ENCODE peak calls at places on chromosome 17, in six cellular contexts. T is lower lobe of right lung, N is A549, O is thoracic aorta, K is colonic mucosa, C is cardiac muscle cell. S is an unnamed sample. For H3K4me1, the result is how much of the 10 kb centered on the place peaks cover.

GRCh38 chr17:54749157-54749556 is 151.5 kb upstream of the TOM1L1 start:
- DNase-seq in N (peak), K (no peak), C (no peak), T (no peak), O (no peak), S (no peak)

GRCh38 chr17:7744416-7744815 is 26.9 kb downstream of the DNAH2 start:
- DNase-seq in N (no peak), T (no peak), K (no peak), O (no peak), C (no peak), S (no peak)

GRCh38 chr17:82267575-82268379 is 5.7 kb downstream of the CSNK1D start:
- DNase-seq in O (peak), T (peak), C (no peak), N (peak), K (peak), S (no peak)

GRCh38 chr17:45149669-45150603 is 1.7 kb downstream of the HEXIM1 start:
- DNase-seq in C (peak), T (peak), N (peak), O (no peak), K (peak), S (no peak)

GRCh38 chr17:74148901-74149596 is 54.4 kb upstream of the RPL38 start:
- DNase-seq in C (no peak), N (no peak), T (no peak), K (no peak), O (no peak), S (no peak)

GRCh38 chr17:80619535-80620235 is 75.0 kb downstream of the RPTOR start:
- DNase-seq in O (no peak), N (peak), K (no peak), C (no peak), T (no peak), S (no peak)

GRCh38 chr17:68353121-68353521 is 61.8 kb downstream of the ARSG start:
- DNase-seq in T (no peak), O (no peak), K (no peak), N (no peak), C (no peak), S (no peak)

GRCh38 chr17:21213491-21214014 is 408 bp downstream of the TMEM11 start:
- DNase-seq in C (peak), T (peak), K (no peak), O (no peak), N (no peak), S (no peak)

GRCh38 chr17:73156887-73157870 is 7.6 kb upstream of the SSTR2 start:
- DNase-seq in O (no peak), T (no peak), C (peak), N (no peak), K (no peak), S (no peak)

GRCh38 chr17:62716834-62717588 is 89.5 kb downstream of the MRC2 start:
- DNase-seq in C (no peak), K (no peak), O (no peak), N (no peak), T (no peak), S (no peak)

GRCh38 chr17:9363440-9364350 is 211.9 kb downstream of the STX8 start:
- DNase-seq in O (no peak), T (no peak), N (no peak), K (no peak), C (no peak), S (no peak)

GRCh38 chr17:39361064-39361463 is 40.4 kb downstream of the FBXL20 start:
- DNase-seq in C (no peak), O (no peak), T (no peak), K (no peak), N (no peak), S (no peak)

GRCh38 chr17:15882058-15882720 is 62.7 kb upstream of the ADORA2B start:
- DNase-seq in C (no peak), T (no peak), K (no peak), N (no peak), O (no peak), S (no peak)

GRCh38 chr17:37768438-37768837 is 23.6 kb upstream of the HNF1B start:
- DNase-seq in C (no peak), O (no peak), N (no peak), K (no peak), T (no peak), S (no peak)

GRCh38 chr17:75587718-75588545 is at the start of gene MYO15B:
- DNase-seq in O (no peak), K (peak), T (peak), C (peak), N (no peak), S (peak)

GRCh38 chr17:63138713-63139112 is 172.7 kb downstream of the TANC2 start:
- DNase-seq in C (no peak), O (no peak), T (no peak), N (no peak), K (no peak), S (no peak)

GRCh38 chr17:50414808-50415207 is 11.2 kb upstream of the ACSF2 start:
- DNase-seq in K (no peak), O (no peak), N (no peak), C (no peak), T (no peak), S (no peak)

GRCh38 chr17:62778990-62779681 is 29.0 kb downstream of the MARCHF10 start:
- DNase-seq in C (no peak), K (no peak), T (peak), O (no peak), N (peak), S (no peak)

GRCh38 chr17:79137015-79137770 is 62.6 kb downstream of the ENGASE start:
- DNase-seq in O (no peak), N (no peak), C (no peak), K (no peak), T (no peak), S (no peak)

GRCh38 chr17:7354262-7354781 is 634 bp upstream of the TMEM95 start:
- DNase-seq in O (no peak), K (peak), C (peak), N (peak), T (no peak), S (no peak)

GRCh38 chr17:44925731-44926697 is 10.7 kb upstream of the GFAP start:
- DNase-seq in K (no peak), O (no peak), T (peak), N (no peak), C (no peak), S (no peak)

GRCh38 chr17:53316073-53316472 is 506.7 kb upstream of the KIF2B start:
- DNase-seq in N (no peak), C (no peak), O (no peak), K (no peak), T (no peak), S (no peak)
- H3K4me3 ChIP-seq in N (no peak), C (no peak), O (no peak), K (no peak), T (no peak), S (no peak)

GRCh38 chr17:57924677-57925076 is 30.5 kb downstream of the CUEDC1 start:
- DNase-seq in O (no peak), C (no peak), K (no peak), T (no peak), N (no peak), S (no peak)
- H3K4me1 ChIP-seq in O (under half), C (under half), K (under half), T (half or more), N (half or more), S (under half)

GRCh38 chr17:78130439-78131101 is at the start of gene TMC8:
- DNase-seq in O (no peak), K (no peak), N (no peak), C (no peak), T (no peak), S (peak)
- H3K4me3 ChIP-seq in O (peak), K (peak), N (no peak), C (no peak), T (peak), S (peak)

GRCh38 chr17:19544366-19544765 is 10.7 kb downstream of the SLC47A1 start:
- DNase-seq in C (no peak), N (no peak), O (no peak), K (no peak), T (no peak), S (no peak)

GRCh38 chr17:19540706-19541370 is 7.2 kb downstream of the SLC47A1 start:
- DNase-seq in K (no peak), T (no peak), O (no peak), C (no peak), N (no peak), S (no peak)

GRCh38 chr17:19541445-19541844 is 7.8 kb downstream of the SLC47A1 start:
- DNase-seq in T (no peak), C (peak), K (no peak), O (no peak), N (no peak), S (no peak)

GRCh38 chr17:19539841-19540311 is 6.2 kb downstream of the SLC47A1 start:
- DNase-seq in C (no peak), K (no peak), T (no peak), N (no peak), O (no peak), S (no peak)

DNA sequence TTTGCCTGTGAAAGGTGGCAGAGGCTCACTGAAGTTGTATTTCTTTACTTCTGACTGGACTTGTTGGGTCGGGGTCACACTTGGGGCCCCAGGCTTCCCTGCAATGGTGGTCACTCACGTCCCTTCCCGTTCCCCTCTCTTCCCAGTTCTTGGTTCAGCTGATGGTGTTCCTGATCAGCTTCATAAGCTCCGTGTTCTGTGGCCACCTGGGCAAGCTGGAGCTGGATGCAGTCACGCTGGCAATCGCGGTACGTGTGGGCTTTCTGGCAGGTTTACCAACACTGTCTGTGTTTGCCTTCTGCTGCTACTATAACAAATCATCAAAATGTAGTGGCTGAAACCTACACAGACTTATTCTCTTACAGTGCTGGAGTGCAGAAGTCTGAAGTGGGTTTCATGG is 8.6 kb downstream of the SLC47A1 start:
- DNase-seq in O (no peak), C (no peak), N (no peak), K (no peak), T (no peak), S (no peak)
- H3K4me1 ChIP-seq in O (under half), C (under half), N (under half), K (under half), T (under half), S (under half)

GRCh38 chr17:1289695-1290094 is 10.2 kb downstream of the TRARG1 start:
- DNase-seq in K (no peak), C (no peak), O (no peak), T (no peak), N (no peak), S (no peak)

GRCh38 chr17:1290676-1291075 is 11.2 kb downstream of the TRARG1 start:
- DNase-seq in N (no peak), O (no peak), K (no peak), T (no peak), C (no peak), S (no peak)

GRCh38 chr17:1280652-1281051 is 1.2 kb downstream of the TRARG1 start:
- DNase-seq in O (no peak), C (no peak), N (no peak), K (no peak), T (no peak), S (no peak)

DNA sequence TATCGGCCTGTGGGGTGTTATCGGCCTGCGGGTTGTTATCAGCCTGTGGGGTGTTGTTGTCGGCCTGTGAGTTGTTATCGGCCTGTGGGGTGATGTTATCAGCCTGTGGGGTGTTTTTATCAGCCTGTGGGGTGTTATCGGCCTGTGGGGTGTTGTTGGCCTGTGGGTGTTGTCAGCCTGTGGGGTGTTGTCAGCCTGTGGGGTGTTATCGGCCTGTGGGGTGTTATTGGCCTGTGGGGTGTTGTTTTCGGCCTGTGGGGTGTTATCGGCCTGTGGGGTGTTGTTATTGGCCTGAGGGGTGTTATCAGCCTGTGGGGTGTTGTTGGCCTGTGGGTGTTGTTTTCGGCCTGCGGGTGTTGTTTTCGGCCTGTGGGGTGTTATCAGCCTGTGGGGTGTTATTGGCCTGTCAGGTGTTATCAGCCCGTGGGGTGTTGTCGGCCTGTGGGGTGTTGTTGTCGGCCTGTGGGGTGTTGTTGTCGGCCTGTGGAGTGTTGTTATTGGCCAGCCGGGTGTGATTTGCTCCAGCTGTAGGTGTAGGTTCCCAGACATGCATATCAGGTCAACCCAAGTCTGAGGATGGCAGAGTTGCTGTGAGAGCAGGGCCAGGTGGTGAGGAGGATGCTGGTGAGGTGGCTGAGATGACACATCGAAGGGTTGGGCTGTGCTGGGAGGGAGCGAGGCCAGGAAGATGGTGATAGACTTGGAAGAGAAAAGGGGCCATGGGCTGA is 7.1 kb downstream of the TRARG1 start:
- DNase-seq in K (no peak), O (no peak), C (no peak), N (no peak), T (no peak), S (no peak)
- H3K4me3 ChIP-seq in K (no peak), O (no peak), C (no peak), N (no peak), T (no peak), S (no peak)

DNA sequence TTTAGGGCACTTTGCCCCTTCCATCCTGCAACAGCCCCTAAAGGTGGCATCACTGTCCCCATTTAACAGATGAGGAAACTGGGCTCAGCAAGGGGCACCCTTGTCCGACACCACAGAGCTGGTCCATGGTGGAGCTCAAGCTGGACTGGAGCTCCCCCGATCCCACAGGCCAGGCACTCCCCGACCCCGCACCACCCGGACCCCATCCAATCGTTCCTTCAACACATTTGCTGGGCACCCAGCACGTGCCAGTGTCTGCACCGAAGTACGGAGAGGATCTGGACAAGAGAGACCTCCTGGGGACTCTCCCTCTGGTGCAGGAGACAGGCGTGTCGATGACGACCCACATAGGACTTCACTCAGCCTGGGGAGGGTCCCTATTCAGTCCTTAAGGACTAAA is 13.4 kb downstream of the EMC6 start:
- DNase-seq in C (no peak), T (no peak), N (no peak), O (no peak), K (no peak), S (no peak)
- H3K4me1 ChIP-seq in C (under half), T (under half), N (under half), O (under half), K (under half), S (under half)